ENCODE peak calls at places on chromosomes 5 and 9, in four cellular contexts. One of them, this sample, is unnamed.

GRCh38 chr9:131610231-131610761 is 65.0 kb downstream of the PRRT1B start:
- DNase-seq in left ventricle myocardium superior: no peak
- DNase-seq in HS-27A: no peak
- DNase-seq in CD8-positive, alpha-beta memory T cell: no peak
- DNase-seq in this sample: no peak

GRCh38 chr9:20321683-20322082 is 300.6 kb downstream of the MLLT3 start:
- DNase-seq in CD8-positive, alpha-beta memory T cell: peak; percentile 77
- DNase-seq in left ventricle myocardium superior: no peak
- DNase-seq in HS-27A: no peak
- DNase-seq in this sample: peak; percentile 77

GRCh38 chr9:32776201-32776600 is 7.1 kb upstream of the TMEM215 start:
- DNase-seq in CD8-positive, alpha-beta memory T cell: no peak
- DNase-seq in HS-27A: no peak
- DNase-seq in left ventricle myocardium superior: no peak
- DNase-seq in this sample: no peak

GRCh38 chr5:38258319-38259061 is at the start of gene EGFLAM:
- DNase-seq in left ventricle myocardium superior: peak; percentile 47
- DNase-seq in CD8-positive, alpha-beta memory T cell: no peak
- DNase-seq in HS-27A: no peak
- DNase-seq in this sample: no peak

GRCh38 chr5:7495133-7495521 is 99.2 kb downstream of the ADCY2 start:
- DNase-seq in HS-27A: no peak
- DNase-seq in CD8-positive, alpha-beta memory T cell: no peak
- DNase-seq in left ventricle myocardium superior: no peak
- DNase-seq in this sample: no peak

GRCh38 chr5:67693956-67694564 is 497.5 kb upstream of the CD180 start:
- DNase-seq in HS-27A: no peak
- DNase-seq in CD8-positive, alpha-beta memory T cell: no peak
- DNase-seq in left ventricle myocardium superior: peak; percentile 76
- DNase-seq in this sample: no peak

GRCh38 chr5:102830241-102830640 is 75.1 kb downstream of the PAM start:
- DNase-seq in CD8-positive, alpha-beta memory T cell: no peak
- DNase-seq in HS-27A: no peak
- DNase-seq in left ventricle myocardium superior: no peak
- DNase-seq in this sample: no peak

GRCh38 chr5:136208946-136209345 is 16.0 kb upstream of the SMIM32 start:
- DNase-seq in HS-27A: no peak
- DNase-seq in CD8-positive, alpha-beta memory T cell: no peak
- DNase-seq in left ventricle myocardium superior: no peak
- DNase-seq in this sample: no peak

GRCh38 chr5:56668996-56669395 is 146.4 kb upstream of the MAP3K1 start:
- DNase-seq in CD8-positive, alpha-beta memory T cell: no peak
- DNase-seq in left ventricle myocardium superior: no peak
- DNase-seq in HS-27A: no peak
- DNase-seq in this sample: no peak

GRCh38 chr9:94097788-94098413 is 13.6 kb downstream of the PTPDC1 start:
- DNase-seq in HS-27A: peak; percentile 40
- DNase-seq in left ventricle myocardium superior: no peak
- DNase-seq in CD8-positive, alpha-beta memory T cell: no peak
- DNase-seq in this sample: no peak